ENCODE peak calls at places on chromosomes 4 and X, in five cellular contexts. K is NCI-H1092; S is adipocyte; B is SIG-M5; F is stimulated activated CD4-positive, alpha-beta T cell treated with anti-CD3 and anti-CD28 coated beads, Interleukin-2, amount 100 ng/mL, for 24 hours. X is an unnamed sample.
A peak's percentile ranks its signal among the peaks of the same experiment; 100 is the strongest.

GRCh38 chr4:19832388-19832787 is 419.3 kb upstream of the SLIT2 start:
- DNase-seq in K (no peak), S (no peak), B (no peak), F (no peak), X (no peak)

GRCh38 chr4:90841676-90842075 is 714.5 kb downstream of the CCSER1 start:
- DNase-seq in K (no peak), S (peak; percentile 7), B (no peak), F (no peak), X (no peak)

GRCh38 chrX:45850775-45851433 is 650.2 kb upstream of the DIPK2B start:
- DNase-seq in K (no peak), S (peak; percentile 67), B (no peak), F (peak; percentile 38), X (no peak)

GRCh38 chr4:162347492-162348213 is 183.9 kb upstream of the FSTL5 start:
- DNase-seq in K (no peak), S (no peak), B (no peak), F (no peak), X (no peak)

GRCh38 chr4:48445704-48446103 is 37.4 kb upstream of the SLC10A4 start:
- DNase-seq in K (peak; percentile 1), S (peak; percentile 76), B (no peak), F (no peak), X (no peak)

GRCh38 chrX:31546130-31546529 is 474.3 kb upstream of the FTHL17 start:
- DNase-seq in K (no peak), S (peak; percentile 47), B (no peak), F (no peak), X (no peak)

GRCh38 chrX:12686324-12686723 is 104.9 kb upstream of the PRPS2 start:
- DNase-seq in K (no peak), S (no peak), B (no peak), F (no peak), X (no peak)

GRCh38 chr4:188986271-188986689 is 847.0 kb downstream of the TRIML1 start:
- DNase-seq in K (no peak), S (peak; percentile 69), B (no peak), F (no peak), X (no peak)

GRCh38 chr4:182297659-182298058 is 54.5 kb downstream of the TENM3 start:
- DNase-seq in K (no peak), S (peak; percentile 18), B (no peak), F (no peak), X (no peak)

GRCh38 chr4:187227907-187228699 is 504.4 kb upstream of the FAT1 start:
- DNase-seq in K (no peak), S (no peak), B (no peak), F (no peak), X (no peak)

GRCh38 chrX:12704706-12705105 is 86.5 kb upstream of the PRPS2 start:
- DNase-seq in K (no peak), S (no peak), B (no peak), F (no peak), X (no peak)

GRCh38 chr4:151604238-151604637 is 156.6 kb downstream of the GATB start:
- DNase-seq in K (no peak), S (peak; percentile 69), B (no peak), F (no peak), X (no peak)

GRCh38 chr4:38243385-38244053 is 283.3 kb downstream of the PTTG2 start:
- DNase-seq in K (no peak), S (no peak), B (no peak), F (no peak), X (no peak)

GRCh38 chr4:148173397-148174017 is 268.7 kb downstream of the NR3C2 start:
- DNase-seq in K (no peak), S (no peak), B (no peak), F (no peak), X (no peak)

GRCh38 chrX:39652336-39652735 is 445.4 kb downstream of the BCOR start:
- DNase-seq in K (peak; percentile 6), S (peak; percentile 31), B (no peak), F (peak; percentile 22), X (no peak)

GRCh38 chr4:176193898-176194297 is 1.5 kb downstream of the SPATA4 start:
- DNase-seq in K (no peak), S (peak; percentile 35), B (no peak), F (peak; percentile 48), X (no peak)

GRCh38 chrX:74523870-74524735 is 90.3 kb downstream of the RLIM start:
- DNase-seq in K (no peak), S (no peak), B (no peak), F (no peak), X (no peak)

GRCh38 chrX:119481218-119481875 is 13.1 kb downstream of the SLC25A5 start:
- DNase-seq in K (no peak), S (no peak), B (no peak), F (no peak), X (no peak)